ENCODE peak calls at places on chromosomes 1 and 21, in four cellular contexts. P is heart right ventricle, D is choroid plexus epithelial cell, N is fibroblast of lung. M is an unnamed sample.

GRCh38 chr1:246002725-246003441 is 504.2 kb downstream of the SMYD3 start:
- DNase-seq in D (peak; percentile 97), P (peak; percentile 85), N (peak; percentile 81), M (peak; percentile 55)

GRCh38 chr1:25933479-25934365 is 27.5 kb upstream of the STMN1 start:
- DNase-seq in P (no peak), D (no peak), N (no peak), M (no peak)

GRCh38 chr1:239558992-239559391 is 172.6 kb downstream of the CHRM3 start:
- DNase-seq in N (no peak), D (no peak), P (no peak), M (no peak)

GRCh38 chr1:56821462-56821797 is 2.2 kb upstream of the FYB2 start:
- DNase-seq in N (peak; percentile 43), P (no peak), D (peak; percentile 39), M (no peak)

GRCh38 chr1:232127190-232127589 is 500.6 kb downstream of the DISC1 start:
- DNase-seq in N (peak; percentile 89), D (peak; percentile 81), P (no peak), M (peak; percentile 62)

GRCh38 chr1:190747643-190748186 is 270.1 kb upstream of the BRINP3 start:
- DNase-seq in D (peak; percentile 74), N (peak; percentile 58), P (no peak), M (peak; percentile 49)

GRCh38 chr1:207815913-207816312 is 64.1 kb downstream of the CD46 start:
- DNase-seq in P (no peak), N (peak; percentile 56), D (peak; percentile 33), M (no peak)

GRCh38 chr21:44517175-44517899 is 22.7 kb downstream of the KRTAP10-1 start:
- DNase-seq in N (peak; percentile 3), P (no peak), D (peak; percentile 47), M (peak; percentile 7)

GRCh38 chr1:182374101-182374834 is 17.3 kb downstream of the GLUL start:
- DNase-seq in N (no peak), P (no peak), D (no peak), M (no peak)

GRCh38 chr1:233113009-233113712 is 162.8 kb downstream of the NTPCR start:
- DNase-seq in D (peak; percentile 100), N (peak; percentile 100), P (peak; percentile 45), M (peak; percentile 100)

GRCh38 chr21:42262826-42263225 is 43.9 kb downstream of the ABCG1 start:
- DNase-seq in P (peak; percentile 84), N (no peak), D (peak; percentile 24), M (no peak)

GRCh38 chr21:28227881-28228623 is 764.6 kb downstream of the LTN1 start:
- DNase-seq in D (peak; percentile 59), N (no peak), P (no peak), M (no peak)

GRCh38 chr1:15336866-15337265 is 72.8 kb upstream of the EFHD2 start:
- DNase-seq in N (peak; percentile 16), D (no peak), P (peak; percentile 54), M (no peak)

GRCh38 chr1:117633936-117634335 is 28.1 kb downstream of the TENT5C start:
- DNase-seq in D (no peak), N (no peak), P (no peak), M (no peak)

GRCh38 chr1:53672243-53672642 is 66.7 kb downstream of the GLIS1 start:
- DNase-seq in D (no peak), N (no peak), P (no peak), M (no peak)

GRCh38 chr1:94304553-94304952 is 67.2 kb upstream of the ARHGAP29 start:
- DNase-seq in N (peak; percentile 34), P (no peak), D (no peak), M (no peak)

GRCh38 chr1:32393832-32394140 is 455 bp downstream of the BSDC1 start:
- DNase-seq in N (no peak), P (no peak), D (peak; percentile 51), M (no peak)

GRCh38 chr1:225755668-225756294 is 21.8 kb upstream of the SRP9 start:
- DNase-seq in N (no peak), D (no peak), P (no peak), M (no peak)

GRCh38 chr1:119374208-119374877 is 5.8 kb downstream of the HAO2 start:
- DNase-seq in P (no peak), D (peak; percentile 34), N (peak; percentile 5), M (no peak)

GRCh38 chr1:78606274-78606673 is 14.0 kb upstream of the IFI44L start:
- DNase-seq in D (no peak), N (no peak), P (no peak), M (no peak)

GRCh38 chr1:243230914-243231313 is 24.2 kb downstream of the CEP170 start:
- DNase-seq in N (peak; percentile 29), P (no peak), D (peak; percentile 40), M (no peak)

GRCh38 chr1:160177667-160178066 is 12.7 kb upstream of the CASQ1 start:
- DNase-seq in N (no peak), P (no peak), D (no peak), M (no peak)

GRCh38 chr1:165917166-165917565 is 89.8 kb downstream of the UCK2 start:
- DNase-seq in N (no peak), P (no peak), D (no peak), M (no peak)

GRCh38 chr1:41423511-41424191 is 60.8 kb downstream of the EDN2 start:
- DNase-seq in P (peak; percentile 60), N (no peak), D (no peak), M (no peak)

GRCh38 chr1:28933277-28933676 is 18.9 kb downstream of the EPB41 start:
- DNase-seq in P (no peak), N (no peak), D (no peak), M (no peak)

GRCh38 chr1:119285482-119285881 is 83.1 kb upstream of the HAO2 start:
- DNase-seq in N (peak; percentile 75), P (no peak), D (peak; percentile 91), M (peak; percentile 92)

GRCh38 chr1:44327679-44328491 is 27.2 kb downstream of the ERI3 start:
- DNase-seq in D (peak; percentile 99), N (peak; percentile 100), P (peak; percentile 73), M (peak; percentile 100)

GRCh38 chr1:159964144-159964543 is 10.1 kb upstream of the SLAMF9 start:
- DNase-seq in P (no peak), N (no peak), D (no peak), M (no peak)